ENCODE peak calls at places on chromosome 11, in ten cellular contexts. K is AG10803, Q is ovary, A is lower lobe of right lung, W is mucosa of descending colon, J is gastrocnemius medialis, H is hepatocyte, O is GM12865, D is neural progenitor cell, L is transverse colon. M is an unnamed sample.
A peak's percentile ranks its signal among the peaks of the same experiment; 100 is the strongest.

GRCh38 chr11:121671276-121672168 is 218.8 kb upstream of the SORL1-AS1 start:
- DNase-seq in K (peak; percentile 9), Q (peak; percentile 47), A (no peak), W (no peak), J (no peak), H (peak; percentile 58), O (no peak), D (no peak), L (no peak), M (no peak)

GRCh38 chr11:10526974-10527918 is 13.7 kb downstream of the RNF141 start:
- DNase-seq in K (no peak), Q (no peak), A (no peak), W (no peak), J (no peak), H (no peak), O (peak; percentile 60), D (no peak), L (no peak), M (no peak)

GRCh38 chr11:59200421-59200746 is 12.3 kb downstream of the MPEG1 start:
- DNase-seq in K (no peak), Q (no peak), A (no peak), W (no peak), J (no peak), H (no peak), O (peak; percentile 79), D (no peak), L (no peak), M (no peak)

GRCh38 chr11:18633256-18634139 is 644 bp downstream of the SPTY2D1 start:
- DNase-seq in K (peak; percentile 64), Q (no peak), A (no peak), W (no peak), J (no peak), H (peak; percentile 32), O (peak; percentile 91), D (no peak), L (peak; percentile 15), M (no peak)

GRCh38 chr11:94067010-94067409 is 45.9 kb downstream of the HEPHL1 start:
- DNase-seq in K (no peak), Q (no peak), A (no peak), W (no peak), J (no peak), H (no peak), O (no peak), D (no peak), L (no peak), M (no peak)

GRCh38 chr11:33557201-33557600 is 143.4 kb downstream of the C11orf91 start:
- DNase-seq in K (peak; percentile 96), Q (no peak), A (no peak), W (no peak), J (no peak), H (no peak), O (no peak), D (no peak), L (no peak), M (no peak)

GRCh38 chr11:63682045-63682915 is 980 bp downstream of the RTN3 start:
- DNase-seq in K (no peak), Q (no peak), A (peak; percentile 55), W (no peak), J (no peak), H (peak; percentile 42), O (peak; percentile 12), D (peak; percentile 63), L (peak; percentile 48), M (peak; percentile 50)

GRCh38 chr11:16335236-16335962 is 20.9 kb downstream of the SOX6 start:
- DNase-seq in K (no peak), Q (no peak), A (no peak), W (no peak), J (no peak), H (peak; percentile 38), O (no peak), D (no peak), L (no peak), M (no peak)

GRCh38 chr11:65014146-65014960 is at the start of gene ARL2:
- DNase-seq in K (peak; percentile 17), Q (no peak), A (no peak), W (no peak), J (peak; percentile 8), H (no peak), O (no peak), D (no peak), L (no peak), M (no peak)

GRCh38 chr11:3341298-3341697 is 37.6 kb downstream of the ZNF195 start:
- DNase-seq in K (peak; percentile 8), Q (no peak), A (peak; percentile 67), W (no peak), J (no peak), H (peak; percentile 50), O (peak; percentile 47), D (peak; percentile 77), L (peak; percentile 72), M (peak; percentile 66)

GRCh38 chr11:103773059-103773458 is 263.4 kb upstream of the DDI1 start:
- DNase-seq in K (peak; percentile 91), Q (peak; percentile 15), A (no peak), W (no peak), J (no peak), H (no peak), O (no peak), D (no peak), L (no peak), M (no peak)

GRCh38 chr11:3219281-3219892 is 774 bp upstream of the MRGPRG start:
- DNase-seq in K (no peak), Q (peak; percentile 2), A (peak; percentile 40), W (peak; percentile 18), J (no peak), H (no peak), O (no peak), D (no peak), L (peak; percentile 6), M (no peak)

GRCh38 chr11:95924414-95924760 is 480 bp upstream of the MTMR2 start:
- DNase-seq in K (peak; percentile 22), Q (no peak), A (no peak), W (no peak), J (no peak), H (peak; percentile 54), O (no peak), D (no peak), L (no peak), M (no peak)

GRCh38 chr11:100791103-100791502 is 104.0 kb downstream of the ARHGAP42 start:
- DNase-seq in K (no peak), Q (no peak), A (no peak), W (no peak), J (no peak), H (no peak), O (no peak), D (no peak), L (no peak), M (no peak)

GRCh38 chr11:109750964-109751363 is 329.0 kb downstream of the C11orf87 start:
- DNase-seq in K (no peak), Q (no peak), A (no peak), W (no peak), J (no peak), H (no peak), O (no peak), D (no peak), L (no peak), M (no peak)

GRCh38 chr11:47518212-47518959 is 34.5 kb downstream of the CELF1 start:
- DNase-seq in K (no peak), Q (no peak), A (no peak), W (no peak), J (no peak), H (no peak), O (no peak), D (no peak), L (no peak), M (no peak)

GRCh38 chr11:24678956-24679355 is 182.1 kb downstream of the LUZP2 start:
- DNase-seq in K (no peak), Q (no peak), A (no peak), W (no peak), J (no peak), H (no peak), O (no peak), D (no peak), L (no peak), M (no peak)

GRCh38 chr11:58061813-58062212 is 31.1 kb downstream of the OR6Q1 start:
- DNase-seq in K (peak; percentile 82), Q (no peak), A (no peak), W (no peak), J (no peak), H (no peak), O (no peak), D (no peak), L (no peak), M (no peak)

DNA sequence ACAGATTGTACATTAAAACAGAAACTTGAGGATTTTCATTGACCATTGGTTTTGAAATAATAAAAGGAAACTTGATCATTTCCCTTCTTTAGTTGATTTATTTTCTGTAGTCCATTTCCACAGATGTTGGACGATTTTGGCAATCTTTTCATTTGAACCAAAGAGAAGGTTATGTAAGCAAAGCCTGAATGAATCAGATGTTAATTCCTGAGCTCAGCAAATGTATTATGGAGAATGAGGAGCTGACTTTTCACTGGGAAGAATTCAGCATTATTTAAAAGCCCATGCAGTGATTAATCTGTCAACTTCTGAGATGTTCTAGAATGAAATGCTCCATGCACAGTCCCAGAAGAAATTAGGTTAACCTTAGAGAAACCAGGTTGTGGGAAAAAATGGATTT is 29.0 kb downstream of the ELMOD1 start:
- DNase-seq in K (peak; percentile 38), Q (no peak), A (no peak), W (no peak), J (no peak), H (no peak), O (no peak), D (no peak), L (no peak), M (no peak)
- H3K4me3 ChIP-seq in K (no peak overlapping the region), Q (no peak overlapping the region), A (no peak overlapping the region), W (no peak overlapping the region), J (no peak overlapping the region), H (no peak overlapping the region), O (no peak overlapping the region), D (no peak overlapping the region), L (no peak overlapping the region), M (no peak overlapping the region)

DNA sequence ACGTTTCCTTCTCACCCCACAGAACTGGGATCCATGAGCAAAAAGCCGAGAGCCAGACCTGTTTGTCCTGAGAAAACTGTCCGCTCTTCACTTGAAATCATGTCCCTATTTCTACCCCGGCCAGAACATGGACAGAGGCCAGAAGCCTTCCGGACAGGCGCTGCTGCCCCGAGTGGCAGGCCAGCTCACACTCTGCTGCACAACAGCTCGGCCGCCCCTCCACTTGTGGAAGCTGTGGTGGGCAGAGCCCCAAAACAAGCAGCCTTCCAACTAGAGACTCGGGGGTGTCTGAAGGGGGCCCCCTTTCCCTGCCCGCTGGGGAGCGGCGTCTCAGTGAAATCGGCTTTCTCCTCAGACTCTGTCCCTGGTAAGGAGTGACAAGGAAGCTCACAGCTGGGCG is 24.0 kb downstream of the CD5 start:
- DNase-seq in K (no peak), Q (peak; percentile 77), A (no peak), W (no peak), J (no peak), H (no peak), O (no peak), D (peak; percentile 56), L (no peak), M (no peak)
- TF ChIP-seq CTCF in K (no peak), Q (no peak), A (no peak), W (no peak), J (no peak), H (peak; percentile 17), O (no peak), D (peak; percentile 42), L (no peak), M (no peak)

GRCh38 chr11:118068945-118069612 is 7.8 kb upstream of the TMPRSS4 start:
- DNase-seq in K (no peak), Q (no peak), A (no peak), W (no peak), J (no peak), H (no peak), O (no peak), D (no peak), L (no peak), M (no peak)
- H3K4me3 ChIP-seq in K (no peak overlapping the region), Q (no peak overlapping the region), A (no peak overlapping the region), W (no peak overlapping the region), J (no peak overlapping the region), H (no peak overlapping the region), O (no peak overlapping the region), D (no peak overlapping the region), L (no peak overlapping the region), M (no peak overlapping the region)

GRCh38 chr11:76723142-76723541 is 52.6 kb upstream of the LRRC32 start:
- DNase-seq in K (no peak), Q (no peak), A (no peak), W (no peak), J (no peak), H (no peak), O (no peak), D (no peak), L (no peak), M (no peak)
- TF ChIP-seq CTCF in K (no peak), Q (no peak), A (no peak), W (no peak), J (no peak), H (no peak), O (no peak), D (no peak), L (no peak), M (no peak)